ENCODE peak calls at places on chromosome 1, in seven cellular contexts. L, M, O, W, U, B and Z are unnamed samples.
A peak's percentile ranks its signal among the peaks of the same experiment; 100 is the strongest.

GRCh38 chr1:231139125-231139649 is 22.7 kb upstream of the TRIM67 start:
- DNase-seq in O (no peak), B (peak; percentile 76), U (no peak), L (no peak), M (no peak), W (peak; percentile 35), Z (no peak)

GRCh38 chr1:167805041-167805556 is 83.3 kb downstream of the MPZL1 start:
- DNase-seq in U (no peak), M (no peak), W (no peak), O (no peak), L (no peak), B (no peak), Z (no peak)

GRCh38 chr1:171902527-171902926 is 61.2 kb downstream of the DNM3 start:
- DNase-seq in U (no peak), O (no peak), B (peak; percentile 49), M (no peak), W (no peak), L (no peak), Z (no peak)

GRCh38 chr1:3518256-3518655 is 63.8 kb downstream of the ARHGEF16 start:
- DNase-seq in U (no peak), M (no peak), W (no peak), L (no peak), O (no peak), B (peak; percentile 52), Z (peak; percentile 18)

GRCh38 chr1:199243423-199244061 is 604.7 kb downstream of the PTPRC start:
- DNase-seq in U (no peak), O (no peak), B (peak; percentile 77), L (peak; percentile 53), W (peak; percentile 34), M (peak; percentile 53), Z (peak; percentile 30)

GRCh38 chr1:1920057-1920607 is 1.1 kb upstream of the TMEM52 start:
- DNase-seq in M (peak; percentile 26), U (no peak), B (no peak), L (no peak), W (no peak), O (no peak), Z (no peak)

GRCh38 chr1:117620440-117620839 is 14.6 kb downstream of the TENT5C start:
- DNase-seq in O (no peak), L (no peak), U (no peak), B (no peak), M (no peak), W (no peak), Z (no peak)

GRCh38 chr1:41233708-41234107 is 8.4 kb downstream of the SCMH1 start:
- DNase-seq in U (no peak), W (no peak), B (no peak), M (no peak), L (no peak), O (no peak), Z (no peak)

GRCh38 chr1:43622471-43622870 is 27.5 kb upstream of the KDM4A start:
- DNase-seq in M (no peak), O (peak; percentile 58), W (no peak), L (no peak), U (no peak), B (no peak), Z (no peak)

GRCh38 chr1:93692983-93693591 is 11.4 kb upstream of the BCAR3 start:
- DNase-seq in L (no peak), B (peak; percentile 79), W (peak; percentile 71), M (peak; percentile 65), U (no peak), O (no peak), Z (no peak)

GRCh38 chr1:232377494-232377770 is 252.5 kb downstream of the SIPA1L2 start:
- DNase-seq in B (no peak), O (no peak), M (no peak), W (peak; percentile 21), U (no peak), L (no peak), Z (no peak)

GRCh38 chr1:5988596-5989285 is 3.5 kb downstream of the NPHP4 start:
- DNase-seq in M (peak; percentile 42), B (no peak), U (no peak), W (no peak), L (no peak), O (no peak), Z (no peak)

GRCh38 chr1:39412892-39413291 is 78.5 kb upstream of the BMP8A start:
- DNase-seq in U (no peak), M (no peak), B (no peak), O (no peak), W (no peak), L (no peak), Z (no peak)

GRCh38 chr1:66933887-66934700 is 9.3 kb downstream of the MIER1 start:
- DNase-seq in W (peak; percentile 27), U (no peak), M (no peak), B (no peak), L (no peak), O (no peak), Z (peak; percentile 37)

GRCh38 chr1:1425753-1426495 is 4.8 kb upstream of the ANKRD65 start:
- DNase-seq in U (no peak), B (no peak), W (peak; percentile 23), M (peak; percentile 42), L (no peak), O (no peak), Z (no peak)

GRCh38 chr1:24920155-24920925 is 9.7 kb downstream of the RUNX3 start:
- DNase-seq in W (no peak), U (peak; percentile 80), B (peak; percentile 76), O (no peak), M (peak; percentile 73), L (no peak), Z (peak; percentile 54)

GRCh38 chr1:89198500-89199072 is at the start of gene GBP4:
- DNase-seq in B (peak; percentile 35), U (no peak), M (peak; percentile 51), O (peak; percentile 54), L (peak; percentile 31), W (peak; percentile 0), Z (peak; percentile 75)

GRCh38 chr1:10629091-10629815 is 154.5 kb downstream of the PEX14 start:
- DNase-seq in M (peak; percentile 46), O (no peak), L (no peak), U (peak; percentile 65), W (no peak), B (no peak), Z (no peak)

GRCh38 chr1:231606712-231607111 is 19.9 kb upstream of the DISC1 start:
- DNase-seq in B (peak; percentile 78), O (no peak), L (no peak), W (no peak), M (no peak), U (no peak), Z (no peak)

GRCh38 chr1:211910136-211910884 is 79.7 kb upstream of the LPGAT1 start:
- DNase-seq in U (no peak), L (no peak), W (no peak), M (no peak), B (no peak), O (no peak), Z (no peak)

GRCh38 chr1:24540906-24541710 is 14.8 kb upstream of the NCMAP start:
- DNase-seq in L (no peak), B (peak; percentile 28), U (no peak), M (no peak), W (peak; percentile 83), O (no peak), Z (peak; percentile 21)

GRCh38 chr1:27551953-27552312 is 52.0 kb downstream of the AHDC1 start:
- DNase-seq in B (no peak), M (no peak), O (no peak), U (no peak), W (no peak), L (no peak), Z (no peak)

GRCh38 chr1:193104496-193104905 is 713 bp downstream of the GLRX2 start:
- DNase-seq in U (peak; percentile 71), W (peak; percentile 55), O (peak; percentile 50), M (peak; percentile 71), L (no peak), B (peak; percentile 74), Z (no peak)

GRCh38 chr1:212743901-212744475 is 44.3 kb upstream of the BATF3 start:
- DNase-seq in U (no peak), M (no peak), B (no peak), O (no peak), L (no peak), W (no peak), Z (peak; percentile 19)

GRCh38 chr1:60169206-60169605 is 95.6 kb upstream of the C1orf87 start:
- DNase-seq in M (no peak), W (no peak), U (no peak), L (no peak), B (no peak), O (no peak), Z (no peak)

GRCh38 chr1:32871364-32872188 is 864 bp upstream of the FNDC5 start:
- DNase-seq in M (no peak), O (no peak), B (no peak), U (peak; percentile 63), L (no peak), W (no peak), Z (peak; percentile 19)
- H3K4me3 ChIP-seq in M (no peak overlapping the region), O (peak overlapping the region; percentile 37), B (peak overlapping the region; percentile 17), U (peak overlapping the region; percentile 59), L (peak overlapping the region; percentile 23), W (peak overlapping the region; percentile 58), Z (no peak overlapping the region)

GRCh38 chr1:226277897-226278296 is 31.1 kb downstream of the LIN9 start:
- DNase-seq in B (peak; percentile 9), U (no peak), W (no peak), L (no peak), O (no peak), M (no peak), Z (no peak)

GRCh38 chr1:226276077-226276682 is 32.8 kb downstream of the LIN9 start:
- DNase-seq in L (no peak), W (no peak), U (no peak), M (no peak), O (no peak), B (no peak), Z (no peak)

GRCh38 chr1:226281058-226281457 is 27.9 kb downstream of the LIN9 start:
- DNase-seq in U (no peak), O (no peak), W (no peak), M (no peak), B (no peak), L (no peak), Z (no peak)

GRCh38 chr1:226276987-226277386 is 32.0 kb downstream of the LIN9 start:
- DNase-seq in U (no peak), O (no peak), L (no peak), M (no peak), B (no peak), W (no peak), Z (no peak)

GRCh38 chr1:226279498-226279897 is 29.5 kb downstream of the LIN9 start:
- DNase-seq in O (no peak), U (no peak), M (no peak), B (no peak), W (no peak), L (no peak), Z (no peak)
- H3K4me1 ChIP-seq in O (no peaks in the 10 kb centered on the region), U (no peaks in the 10 kb centered on the region), M (no peaks in the 10 kb centered on the region), B (no peaks in the 10 kb centered on the region), W (no peaks in the 10 kb centered on the region), L (no peaks in the 10 kb centered on the region), Z (no peaks in the 10 kb centered on the region)

GRCh38 chr1:64472805-64473204 is 2.9 kb downstream of the CACHD1 start:
- DNase-seq in B (no peak), U (no peak), M (no peak), L (no peak), W (no peak), O (no peak), Z (no peak)
- H3K27ac ChIP-seq in B (no peak overlapping the region), U (no peak overlapping the region), M (no peak overlapping the region), L (no peak overlapping the region), W (no peak overlapping the region), O (no peak overlapping the region), Z (no peak overlapping the region)

DNA sequence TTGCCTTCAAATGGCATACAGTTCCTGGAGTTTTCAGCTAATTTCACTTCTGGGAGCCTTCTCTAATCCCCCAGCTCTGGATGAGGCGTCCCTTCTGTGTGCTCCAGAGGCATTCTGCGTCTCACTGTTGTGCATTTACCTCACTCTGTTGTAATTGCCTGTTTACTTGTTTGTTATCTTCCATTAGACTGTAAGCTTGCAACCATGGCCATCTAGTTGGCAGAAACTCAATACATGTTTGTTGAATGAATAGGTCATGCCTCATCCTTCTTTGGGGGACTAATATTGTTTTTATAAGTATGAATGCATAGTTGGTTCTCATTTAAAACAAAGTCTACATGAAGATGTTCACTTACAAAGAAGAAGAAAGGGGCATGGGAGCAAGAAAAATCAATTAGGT is 5.8 kb downstream of the RGL1 start:
- DNase-seq in W (no peak), U (no peak), B (no peak), L (no peak), O (no peak), M (no peak), Z (no peak)
- H3K4me3 ChIP-seq in W (no peak overlapping the region), U (no peak overlapping the region), B (no peak overlapping the region), L (no peak overlapping the region), O (no peak overlapping the region), M (no peak overlapping the region), Z (no peak overlapping the region)